ENCODE peak calls at places on chromosomes 7 and 10, in ten cellular contexts. Y is fibroblast of mammary gland; G is NCI-H1092 treated with DMSO at 0.1 percent for 48 hours; T is left lobe of liver; U is stimulated activated CD8-positive, alpha-beta memory T cell treated with anti-CD3 and anti-CD28 coated beads, Interleukin-12 subunit alpha, Interleukin-12 subunit beta, amount 100 ng/mL, for 4 hours; C is dorsolateral prefrontal cortex; Q is NCI-H1105 treated with DMSO at 0.1 percent for 48 hours; I is omental fat pad; E is NCI-H510A treated with DMSO at 0.1 percent for 48 hours; X is nephron progenitor cell. N is an unnamed sample.

GRCh38 chr10:126673565-126673964 is 3.1 kb upstream of the C10orf90 start:
- DNase-seq in Y (no peak), G (no peak), T (no peak), U (no peak), C (peak; percentile 57), Q (no peak), I (no peak), E (no peak), X (no peak), N (no peak)

GRCh38 chr10:43252166-43252784 is 14.6 kb downstream of the RASGEF1A start:
- DNase-seq in Y (no peak), G (no peak), T (no peak), U (no peak), C (no peak), Q (no peak), I (peak; percentile 15), E (no peak), X (peak; percentile 2), N (no peak)

GRCh38 chr10:112735041-112735690 is 214.9 kb upstream of the TCF7L2 start:
- DNase-seq in Y (peak; percentile 51), G (no peak), T (no peak), U (no peak), C (no peak), Q (peak; percentile 41), I (no peak), E (no peak), X (no peak), N (no peak)

GRCh38 chr7:30974605-30975256 is 11.0 kb downstream of the GHRHR start:
- DNase-seq in Y (peak; percentile 53), G (peak; percentile 21), T (peak; percentile 72), U (no peak), C (no peak), Q (no peak), I (peak; percentile 24), E (peak; percentile 51), X (peak; percentile 73), N (no peak)

GRCh38 chr10:132396495-132397035 is 435 bp upstream of the PWWP2B start:
- DNase-seq in Y (peak; percentile 14), G (no peak), T (no peak), U (peak; percentile 51), C (no peak), Q (no peak), I (no peak), E (no peak), X (peak; percentile 78), N (no peak)

GRCh38 chr7:150820148-150820547 is 19.6 kb downstream of the TMEM176A start:
- DNase-seq in Y (no peak), G (no peak), T (no peak), U (no peak), C (no peak), Q (no peak), I (no peak), E (no peak), X (no peak), N (no peak)

GRCh38 chr10:24929056-24929544 is 23.3 kb downstream of the PRTFDC1 start:
- DNase-seq in Y (peak; percentile 95), G (no peak), T (no peak), U (no peak), C (no peak), Q (no peak), I (no peak), E (no peak), X (no peak), N (no peak)

GRCh38 chr10:78621183-78621789 is 447.5 kb upstream of the ZMIZ1 start:
- DNase-seq in Y (no peak), G (peak; percentile 87), T (no peak), U (no peak), C (no peak), Q (peak; percentile 23), I (no peak), E (peak; percentile 46), X (no peak), N (no peak)

GRCh38 chr7:24108906-24109376 is 175.0 kb upstream of the NPY start:
- DNase-seq in Y (no peak), G (no peak), T (no peak), U (no peak), C (no peak), Q (no peak), I (no peak), E (no peak), X (no peak), N (no peak)

GRCh38 chr7:47771301-47771989 is 176.8 kb downstream of the PKD1L1 start:
- DNase-seq in Y (no peak), G (no peak), T (no peak), U (no peak), C (no peak), Q (no peak), I (no peak), E (no peak), X (no peak), N (no peak)

GRCh38 chr7:89077992-89078391 is 282.5 kb upstream of the TEX47 start:
- DNase-seq in Y (no peak), G (no peak), T (no peak), U (no peak), C (no peak), Q (no peak), I (no peak), E (no peak), X (no peak), N (no peak)

GRCh38 chr7:148882668-148883232 is 1.3 kb downstream of the EZH2 start:
- DNase-seq in Y (peak; percentile 14), G (peak; percentile 66), T (no peak), U (no peak), C (no peak), Q (peak; percentile 29), I (no peak), E (no peak), X (no peak), N (no peak)

GRCh38 chr7:45189151-45189970 is 31.8 kb downstream of the RAMP3 start:
- DNase-seq in Y (no peak), G (no peak), T (peak; percentile 42), U (no peak), C (peak; percentile 33), Q (no peak), I (no peak), E (no peak), X (no peak), N (no peak)

GRCh38 chr10:88841316-88842111 is 10.1 kb downstream of the ANKRD22 start:
- DNase-seq in Y (no peak), G (no peak), T (peak; percentile 86), U (no peak), C (no peak), Q (no peak), I (no peak), E (no peak), X (no peak), N (no peak)

GRCh38 chr7:43868681-43869017 is 668 bp downstream of the MRPS24 start:
- DNase-seq in Y (no peak), G (no peak), T (no peak), U (no peak), C (no peak), Q (no peak), I (no peak), E (no peak), X (no peak), N (no peak)

GRCh38 chr7:71723859-71724258 is 591.9 kb downstream of the GALNT17 start:
- DNase-seq in Y (no peak), G (no peak), T (no peak), U (no peak), C (no peak), Q (no peak), I (no peak), E (no peak), X (no peak), N (no peak)

GRCh38 chr10:28130267-28130666 is 131.4 kb upstream of the ODAD2 start:
- DNase-seq in Y (peak; percentile 34), G (no peak), T (no peak), U (no peak), C (no peak), Q (no peak), I (no peak), E (no peak), X (no peak), N (no peak)

GRCh38 chr7:132453825-132454224 is 122.4 kb downstream of the PLXNA4 start:
- DNase-seq in Y (no peak), G (no peak), T (no peak), U (no peak), C (no peak), Q (no peak), I (no peak), E (no peak), X (no peak), N (no peak)

GRCh38 chr7:150969483-150969874 is 8.6 kb downstream of the KCNH2 start:
- DNase-seq in Y (no peak), G (peak; percentile 78), T (no peak), U (no peak), C (no peak), Q (no peak), I (no peak), E (peak; percentile 30), X (no peak), N (no peak)

GRCh38 chr7:123528265-123528664 is 6.1 kb downstream of the IQUB start:
- DNase-seq in Y (no peak), G (no peak), T (no peak), U (no peak), C (no peak), Q (no peak), I (no peak), E (no peak), X (no peak), N (no peak)

GRCh38 chr10:114665873-114666272 is 7.8 kb upstream of the ABLIM1 start:
- DNase-seq in Y (no peak), G (no peak), T (no peak), U (no peak), C (no peak), Q (no peak), I (no peak), E (no peak), X (no peak), N (no peak)

GRCh38 chr7:127976056-127976455 is 55.2 kb downstream of the LRRC4 start:
- DNase-seq in Y (no peak), G (no peak), T (no peak), U (no peak), C (no peak), Q (peak; percentile 2), I (no peak), E (no peak), X (no peak), N (no peak)

GRCh38 chr7:118731854-118732253 is 507.4 kb downstream of the ANKRD7 start:
- DNase-seq in Y (no peak), G (no peak), T (no peak), U (no peak), C (no peak), Q (no peak), I (no peak), E (no peak), X (no peak), N (no peak)

GRCh38 chr7:8637322-8637721 is 203.9 kb downstream of the NXPH1 start:
- DNase-seq in Y (no peak), G (peak; percentile 79), T (no peak), U (no peak), C (no peak), Q (peak; percentile 85), I (no peak), E (peak; percentile 36), X (no peak), N (no peak)

GRCh38 chr10:15306881-15307280 is 64.2 kb downstream of the FAM171A1 start:
- DNase-seq in Y (no peak), G (no peak), T (no peak), U (no peak), C (no peak), Q (no peak), I (no peak), E (no peak), X (no peak), N (no peak)

N was measured in NCI-H2227 treated with DMSO at 0.1 percent for 48 hours.